ENCODE peak calls at places on chromosomes 5 and 9, in eight cellular contexts. P is caudate nucleus, G is non-pigmented ciliary epithelial cell, K is SHP77 treated with DMSO at 0.1 percent for 48 hours, M is NCI-H1694 treated with DMSO at 0.1 percent for 48 hours, H is AG04449, X is T-helper 17 cell, J is cardiac muscle cell. F is an unnamed sample.

GRCh38 chr5:168136340-168136739 is 155.1 kb upstream of the WWC1 start:
- DNase-seq in X (no peak), H (no peak), J (no peak), M (no peak), P (no peak), G (no peak), K (no peak), F (no peak)

GRCh38 chr5:15031180-15031579 is 159.6 kb upstream of the ANKH start:
- DNase-seq in X (no peak), K (no peak), P (no peak), J (no peak), M (no peak), G (no peak), H (no peak), F (no peak)

GRCh38 chr9:2107906-2108451 is 92.8 kb downstream of the SMARCA2 start:
- DNase-seq in M (no peak), K (no peak), H (no peak), P (no peak), X (no peak), G (no peak), J (peak), F (no peak)

GRCh38 chr5:172591636-172592035 is 49.4 kb upstream of the NEURL1B start:
- DNase-seq in P (no peak), J (no peak), X (no peak), H (no peak), M (peak), K (no peak), G (no peak), F (no peak)

GRCh38 chr5:171449426-171449825 is 30.0 kb downstream of the FGF18 start:
- DNase-seq in P (no peak), J (no peak), X (no peak), K (no peak), M (no peak), G (no peak), H (no peak), F (no peak)

GRCh38 chr5:2017540-2018389 is 135.0 kb upstream of the IRX4 start:
- DNase-seq in K (no peak), G (no peak), J (peak), P (no peak), X (no peak), M (peak), H (no peak), F (no peak)

GRCh38 chr9:136312436-136312835 is 8.5 kb upstream of the CCDC187 start:
- DNase-seq in J (peak), P (peak), K (no peak), M (peak), H (no peak), X (no peak), G (no peak), F (no peak)

GRCh38 chr5:10199700-10200099 is 50.0 kb downstream of the ATPSCKMT start:
- DNase-seq in J (no peak), K (no peak), M (no peak), P (no peak), X (no peak), G (no peak), H (no peak), F (no peak)

GRCh38 chr5:175800656-175801081 is 70.7 kb upstream of the CPLX2 start:
- DNase-seq in P (no peak), H (no peak), M (peak), X (no peak), K (no peak), G (peak), J (peak), F (no peak)

GRCh38 chr9:88661759-88662158 is 126.8 kb downstream of the NXNL2 start:
- DNase-seq in P (no peak), K (no peak), M (no peak), X (no peak), H (no peak), J (peak), G (no peak), F (no peak)

GRCh38 chr9:77752566-77752965 is 104.4 kb upstream of the GNA14 start:
- DNase-seq in M (no peak), P (no peak), X (no peak), J (peak), K (no peak), G (peak), H (peak), F (no peak)

GRCh38 chr9:134391319-134392231 is 65.3 kb downstream of the RXRA start:
- DNase-seq in M (no peak), K (no peak), J (no peak), X (peak), H (no peak), G (no peak), P (no peak), F (peak)

GRCh38 chr5:129412731-129413130 is 47.4 kb upstream of the ADAMTS19 start:
- DNase-seq in H (no peak), G (no peak), P (no peak), X (no peak), J (no peak), K (no peak), M (no peak), F (no peak)

GRCh38 chr9:14797442-14797841 is 74.9 kb upstream of the CER1 start:
- DNase-seq in J (peak), X (no peak), K (no peak), P (no peak), M (no peak), H (peak), G (no peak), F (no peak)

GRCh38 chr5:43017438-43017820 is 22.7 kb downstream of the ANXA2R start:
- DNase-seq in G (no peak), X (peak), K (peak), J (peak), H (no peak), P (no peak), M (no peak), F (no peak)

GRCh38 chr5:133824661-133825254 is 143.7 kb downstream of the C5orf15 start:
- DNase-seq in G (no peak), M (no peak), P (no peak), H (no peak), X (no peak), J (no peak), K (no peak), F (no peak)

GRCh38 chr9:20593551-20593950 is 28.7 kb downstream of the MLLT3 start:
- DNase-seq in X (no peak), G (no peak), K (no peak), H (no peak), P (no peak), M (no peak), J (peak), F (no peak)

F was measured in T-helper 1 cell.